ENCODE peak calls at places on chromosomes 2 and 18, in four cellular contexts. F is CD8-positive, alpha-beta memory T cell; M is CD4-positive, CD25-positive, alpha-beta regulatory T cell; T is heart left ventricle. B is an unnamed sample. For H3K4me1, the result is how much of the 10 kb centered on the place peaks cover.

GRCh38 chr18:79046522-79046921 is 22.7 kb upstream of the ATP9B start:
- DNase-seq in F (no peak), M (no peak), T (no peak), B (no peak)

GRCh38 chr18:7784171-7784570 is 217.1 kb downstream of the PTPRM start:
- DNase-seq in F (no peak), M (no peak), T (no peak), B (no peak)

GRCh38 chr2:237282568-237283128 is 131.3 kb downstream of the COL6A3 start:
- DNase-seq in F (no peak), M (no peak), T (no peak), B (no peak)

GRCh38 chr2:189997016-189997415 is 65.5 kb downstream of the MSTN start:
- DNase-seq in F (no peak), M (no peak), T (no peak), B (no peak)

GRCh38 chr2:214542866-214543265 is 132.0 kb downstream of the VWC2L start:
- DNase-seq in F (no peak), M (no peak), T (no peak), B (no peak)

GRCh38 chr2:152384992-152385391 is 50.0 kb downstream of the FMNL2 start:
- DNase-seq in F (no peak), M (no peak), T (no peak), B (no peak)

GRCh38 chr2:63661076-63661475 is 72.3 kb downstream of the MDH1 start:
- DNase-seq in F (no peak), M (no peak), T (no peak), B (no peak)

GRCh38 chr2:151478011-151478410 is 68.3 kb downstream of the RIF1 start:
- DNase-seq in F (no peak), M (no peak), T (no peak), B (no peak)

GRCh38 chr2:238947920-238948710 is 100.2 kb downstream of the TWIST2 start:
- DNase-seq in F (no peak), M (no peak), T (peak), B (no peak)

GRCh38 chr2:109535217-109535946 is 78.4 kb downstream of the SEPTIN10 start:
- DNase-seq in F (no peak), M (no peak), T (no peak), B (no peak)

GRCh38 chr2:18510775-18511174 is 49.7 kb downstream of the RDH14 start:
- DNase-seq in F (no peak), M (no peak), T (no peak), B (no peak)

GRCh38 chr2:32384529-32384928 is 27.7 kb downstream of the BIRC6 start:
- DNase-seq in F (no peak), M (no peak), T (no peak), B (no peak)

GRCh38 chr18:42231796-42232195 is 276.8 kb downstream of the PIK3C3 start:
- DNase-seq in F (no peak), M (no peak), T (no peak), B (no peak)

GRCh38 chr2:11559066-11559785 is 25.4 kb downstream of the GREB1 start:
- DNase-seq in F (no peak), M (no peak), T (no peak), B (no peak)

GRCh38 chr2:10453899-10454298 is 5.8 kb upstream of the ODC1 start:
- DNase-seq in F (no peak), M (no peak), T (no peak), B (peak)

GRCh38 chr2:205646680-205647079 is 35.6 kb upstream of the NRP2 start:
- DNase-seq in F (no peak), M (no peak), T (no peak), B (no peak)

GRCh38 chr2:159010963-159011362 is 42.5 kb downstream of the TANC1 start:
- DNase-seq in F (no peak), M (no peak), T (no peak), B (no peak)

GRCh38 chr2:152336103-152336853 is 1.3 kb downstream of the FMNL2 start:
- DNase-seq in F (no peak), M (no peak), T (peak), B (peak)

GRCh38 chr2:169091761-169092523 is 22.6 kb downstream of the DHRS9 start:
- DNase-seq in F (no peak), M (no peak), T (no peak), B (peak)

GRCh38 chr2:61275575-61276184 is 113.7 kb downstream of the C2orf74 start:
- DNase-seq in F (no peak), M (no peak), T (no peak), B (no peak)

GRCh38 chr2:19711470-19712372 is 190.1 kb downstream of the TTC32 start:
- DNase-seq in F (no peak), M (no peak), T (no peak), B (no peak)

GRCh38 chr2:150619607-150620330 is 132.3 kb upstream of the RND3 start:
- DNase-seq in F (no peak), M (no peak), T (no peak), B (no peak)

GRCh38 chr2:45968946-45969584 is 317.6 kb downstream of the PRKCE start:
- DNase-seq in F (no peak), M (no peak), T (no peak), B (no peak)

GRCh38 chr2:171571721-171572120 is 49.4 kb downstream of the CYBRD1 start:
- DNase-seq in F (no peak), M (no peak), T (no peak), B (no peak)

GRCh38 chr2:85131116-85131515 is 2.1 kb upstream of the TCF7L1 start:
- DNase-seq in F (no peak), M (no peak), T (peak), B (no peak)

GRCh38 chr2:128563348-128563687 is 244.7 kb upstream of the HS6ST1 start:
- DNase-seq in F (no peak), M (no peak), T (peak), B (no peak)

DNA sequence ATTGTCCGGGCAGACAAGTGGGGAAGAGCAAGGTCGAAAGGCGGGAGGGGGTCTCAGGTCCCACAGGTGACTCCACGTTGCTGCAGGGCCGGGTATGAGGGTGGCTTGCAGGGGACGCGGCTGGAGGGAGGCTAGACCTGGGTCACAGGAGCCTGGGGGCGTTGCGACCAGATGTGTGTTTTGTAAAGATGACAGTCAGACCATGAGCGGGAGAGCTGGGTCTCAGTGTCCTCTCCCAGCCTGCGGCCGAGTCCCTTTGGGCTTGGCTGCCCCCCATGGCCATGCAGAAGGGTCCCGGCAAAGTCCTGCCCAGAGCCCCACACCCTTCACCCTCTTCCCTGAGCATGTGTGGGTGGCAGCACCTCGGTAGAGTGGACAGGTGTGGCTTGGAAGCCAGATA is 239.2 kb downstream of the ATAD2B start:
- DNase-seq in F (no peak), M (no peak), T (no peak), B (no peak)
- H3K4me1 ChIP-seq in F (under half), M (under half), T (under half), B (under half)

GRCh38 chr2:46991985-46992384 is 76.4 kb upstream of the MCFD2 start:
- DNase-seq in F (no peak), M (no peak), T (peak), B (no peak)

GRCh38 chr2:46989491-46990230 is 74.1 kb upstream of the MCFD2 start:
- DNase-seq in F (no peak), M (no peak), T (peak), B (no peak)

GRCh38 chr2:46988733-46989481 is 73.3 kb upstream of the MCFD2 start:
- DNase-seq in F (no peak), M (no peak), T (peak), B (no peak)

GRCh38 chr2:46988230-46988629 is 72.6 kb upstream of the MCFD2 start:
- DNase-seq in F (no peak), M (no peak), T (no peak), B (no peak)

GRCh38 chr2:46990231-46990588 is 74.6 kb upstream of the MCFD2 start:
- DNase-seq in F (no peak), M (no peak), T (peak), B (no peak)
- H3K4me1 ChIP-seq in F (under half), M (under half), T (under half), B (under half)

DNA sequence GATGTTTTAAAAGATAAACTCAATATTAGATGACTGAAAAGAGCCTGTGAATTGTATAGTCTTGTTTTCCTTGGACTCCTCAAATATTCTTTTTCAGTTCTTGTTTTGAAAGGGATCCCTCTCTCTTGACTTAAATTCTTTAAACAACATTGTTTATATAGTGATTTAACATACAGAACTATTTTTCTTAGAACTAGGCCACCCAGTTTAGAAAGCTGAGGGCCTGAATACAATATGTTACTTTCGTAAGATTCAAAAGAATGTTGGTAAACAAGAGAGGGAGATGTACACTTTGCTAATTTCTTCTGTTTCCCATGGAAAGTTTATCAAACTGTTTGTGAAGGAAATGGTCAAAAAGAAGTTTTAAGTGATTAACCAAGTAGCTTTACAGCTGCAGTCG is 5.5 kb upstream of the TSPYL6 start:
- DNase-seq in F (no peak), M (no peak), T (no peak), B (no peak)
- H3K4me1 ChIP-seq in F (under half), M (under half), T (under half), B (under half)

GRCh38 chr2:54475285-54475684 is 19.2 kb downstream of the SPTBN1 start:
- DNase-seq in F (no peak), M (no peak), T (no peak), B (no peak)
- H3K4me1 ChIP-seq in F (under half), M (under half), T (under half), B (half or more)

DNA sequence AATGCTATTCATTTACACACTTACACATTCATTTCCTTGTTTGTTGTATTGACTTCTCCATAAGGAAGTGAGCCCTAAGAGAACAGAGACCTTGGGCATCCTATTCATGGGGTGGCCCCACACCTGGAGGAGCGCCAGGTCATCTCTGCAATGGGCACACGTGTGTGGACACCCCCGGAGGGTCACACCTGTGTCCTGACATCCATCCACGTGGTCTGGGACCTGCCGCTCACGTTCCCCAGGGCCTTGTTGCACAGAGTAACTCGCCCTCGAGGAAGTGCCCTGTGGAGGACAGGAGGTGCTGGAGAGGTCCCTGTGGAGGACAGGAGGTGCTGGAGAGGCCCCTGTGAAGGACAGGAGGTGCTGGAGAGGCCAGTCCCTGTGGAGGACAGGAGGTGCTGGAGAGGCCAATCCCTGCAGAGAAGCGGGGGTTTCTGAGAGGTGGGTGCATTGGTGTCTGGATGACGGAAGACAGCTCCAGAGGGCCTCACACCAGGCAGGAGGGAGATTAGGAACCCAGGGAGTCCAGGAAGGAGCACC is 73.2 kb upstream of the GPC1 start:
- DNase-seq in F (no peak), M (no peak), T (peak), B (peak)
- H3K4me1 ChIP-seq in F (under half), M (under half), T (under half), B (under half)

GRCh38 chr2:99477054-99477453 is 12.8 kb downstream of the REV1 start:
- DNase-seq in F (no peak), M (no peak), T (no peak), B (no peak)
- H3K4me1 ChIP-seq in F (under half), M (under half), T (under half), B (half or more)

GRCh38 chr2:227456772-227457171 is 15.2 kb upstream of the AGFG1 start:
- DNase-seq in F (no peak), M (no peak), T (no peak), B (no peak)
- H3K4me1 ChIP-seq in F (under half), M (under half), T (under half), B (under half)

DNA sequence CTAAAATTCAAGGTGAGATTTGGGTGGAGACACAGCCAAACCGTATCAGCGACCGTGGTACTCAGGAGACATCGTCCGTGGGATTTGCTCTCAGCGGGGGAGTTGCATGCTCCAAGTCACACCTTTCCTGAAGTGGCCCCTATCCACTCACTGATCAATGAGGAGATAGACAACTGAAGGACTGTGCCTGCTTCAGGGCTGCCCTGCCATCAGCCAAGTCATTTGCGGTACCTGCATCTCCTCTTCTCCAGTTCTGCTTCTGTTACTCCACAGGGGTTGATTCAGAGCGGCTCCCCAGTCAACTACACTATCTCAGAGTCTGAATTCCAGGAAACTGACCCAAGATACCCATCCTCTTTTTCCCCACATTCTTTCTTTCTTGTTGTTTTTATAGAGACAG is 184.1 kb downstream of the MREG start:
- DNase-seq in F (no peak), M (no peak), T (no peak), B (no peak)
- H3K4me1 ChIP-seq in F (under half), M (under half), T (under half), B (under half)

GRCh38 chr2:191649519-191649918 is 28.4 kb upstream of the NABP1 start:
- DNase-seq in F (no peak), M (no peak), T (no peak), B (no peak)

GRCh38 chr2:191653669-191654402 is 24.1 kb upstream of the NABP1 start:
- DNase-seq in F (no peak), M (no peak), T (no peak), B (no peak)

GRCh38 chr2:191645807-191646611 is 31.9 kb upstream of the NABP1 start:
- DNase-seq in F (no peak), M (no peak), T (no peak), B (no peak)

GRCh38 chr2:191646612-191646902 is 31.4 kb upstream of the NABP1 start:
- DNase-seq in F (no peak), M (no peak), T (no peak), B (no peak)

DNA sequence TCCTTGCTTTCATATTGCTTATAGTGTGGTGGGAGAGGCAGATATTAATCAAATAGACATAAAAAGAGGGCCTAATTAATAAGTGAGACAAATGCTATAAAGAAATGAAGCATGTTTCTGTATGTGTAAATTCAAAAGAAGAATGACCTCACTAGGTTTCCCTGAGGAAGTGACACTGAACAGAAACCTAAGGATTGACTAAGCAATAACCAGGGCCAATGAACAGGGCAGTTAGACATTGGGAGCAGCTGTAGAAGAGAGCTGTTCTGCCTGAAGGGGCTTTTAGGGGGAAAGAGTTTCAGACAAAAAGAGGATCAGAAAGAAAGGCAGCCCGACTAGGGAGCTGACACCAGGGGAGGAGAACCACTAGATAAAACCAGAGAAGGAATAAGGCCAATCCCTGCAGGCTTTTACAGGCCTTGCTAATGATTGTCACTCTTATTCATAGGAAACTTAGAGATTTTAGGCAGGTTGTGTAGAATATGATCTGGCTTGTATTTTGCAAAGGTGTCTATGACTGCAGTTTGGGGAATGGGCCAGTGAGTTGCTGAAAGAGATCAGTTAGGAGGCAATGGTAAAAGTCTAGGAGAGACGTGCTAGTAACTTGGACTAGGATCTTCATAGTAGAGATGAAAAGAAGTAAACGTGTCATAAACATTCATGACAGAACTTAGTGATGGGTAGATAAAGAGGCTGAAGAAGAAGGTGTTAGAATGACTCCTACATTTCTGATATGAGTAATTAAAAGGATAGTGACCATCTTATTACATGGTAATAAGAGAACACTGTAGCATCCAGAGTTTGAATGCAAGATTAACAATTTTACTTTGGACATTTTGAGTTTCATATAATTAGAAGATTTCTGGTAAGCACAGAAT is 26.8 kb upstream of the NABP1 start:
- DNase-seq in F (no peak), M (no peak), T (no peak), B (no peak)
- H3K4me1 ChIP-seq in F (under half), M (under half), T (under half), B (under half)

GRCh38 chr2:240918258-240919091 is 12.3 kb downstream of the CROCC2 start:
- DNase-seq in F (no peak), M (no peak), T (peak), B (peak)

GRCh38 chr2:240919161-240919781 is 13.1 kb downstream of the CROCC2 start:
- DNase-seq in F (no peak), M (no peak), T (peak), B (no peak)

GRCh38 chr2:240916571-240917008 is 10.5 kb downstream of the CROCC2 start:
- DNase-seq in F (no peak), M (no peak), T (peak), B (peak)

GRCh38 chr2:240917009-240917683 is 11.0 kb downstream of the CROCC2 start:
- DNase-seq in F (no peak), M (no peak), T (peak), B (peak)

GRCh38 chr2:240917684-240918257 is 11.6 kb downstream of the CROCC2 start:
- DNase-seq in F (no peak), M (no peak), T (peak), B (peak)
- H3K4me1 ChIP-seq in F (under half), M (under half), T (under half), B (under half)

B was measured in lower lobe of right lung.